ENCODE peak calls at places on chromosome 11, in ten cellular contexts. O, S, T, C, L, R, F, A, U and W are unnamed samples.

GRCh38 chr11:128862421-128862820 is 4.7 kb downstream of the KCNJ1 start:
- DNase-seq in O (no peak), S (no peak), T (no peak), C (no peak), L (no peak), R (no peak), F (no peak), A (no peak), U (no peak), W (no peak)

GRCh38 chr11:68275721-68276488 is 4.1 kb upstream of the C11orf24 start:
- DNase-seq in O (no peak), S (no peak), T (peak; percentile 72), C (no peak), L (no peak), R (no peak), F (no peak), A (no peak), U (no peak), W (no peak)

GRCh38 chr11:128892866-128893565 is 1.9 kb downstream of the KCNJ5 start:
- DNase-seq in O (no peak), S (no peak), T (no peak), C (no peak), L (no peak), R (no peak), F (no peak), A (no peak), U (no peak), W (no peak)

GRCh38 chr11:203945-204586 is 3.1 kb downstream of the BET1L start:
- DNase-seq in O (no peak), S (no peak), T (no peak), C (no peak), L (no peak), R (no peak), F (no peak), A (no peak), U (no peak), W (no peak)

GRCh38 chr11:119297938-119298337 is 19.0 kb downstream of the MCAM start:
- DNase-seq in O (no peak), S (no peak), T (no peak), C (no peak), L (no peak), R (no peak), F (no peak), A (no peak), U (no peak), W (no peak)

GRCh38 chr11:72856551-72857342 is 42.5 kb downstream of the ATG16L2 start:
- DNase-seq in O (peak; percentile 70), S (no peak), T (no peak), C (peak; percentile 17), L (no peak), R (no peak), F (no peak), A (no peak), U (no peak), W (peak; percentile 2)

GRCh38 chr11:84419576-84419975 is 1133.4 kb upstream of the CCDC90B start:
- DNase-seq in O (no peak), S (no peak), T (no peak), C (no peak), L (peak; percentile 25), R (peak; percentile 43), F (no peak), A (no peak), U (no peak), W (no peak)

GRCh38 chr11:64103377-64103985 is 62.4 kb downstream of the MACROD1 start:
- DNase-seq in O (no peak), S (no peak), T (no peak), C (no peak), L (no peak), R (no peak), F (no peak), A (no peak), U (no peak), W (no peak)

GRCh38 chr11:34583818-34584217 is 37.1 kb upstream of the EHF start:
- DNase-seq in O (no peak), S (no peak), T (no peak), C (no peak), L (no peak), R (no peak), F (no peak), A (no peak), U (no peak), W (no peak)

GRCh38 chr11:130390071-130390758 is 38.2 kb downstream of the ADAMTS8 start:
- DNase-seq in O (peak; percentile 85), S (no peak), T (no peak), C (peak; percentile 81), L (no peak), R (peak; percentile 72), F (no peak), A (no peak), U (no peak), W (no peak)